ENCODE peak calls at places on chromosomes 11 and 22, in six cellular contexts. One of them, this sample, is unnamed.
A peak's percentile ranks its signal among the peaks of the same experiment; 100 is the strongest.

GRCh38 chr11:121654506-121655480 is 202.0 kb upstream of the SORL1-AS1 start:
- DNase-seq in fibroblast of villous mesenchyme: peak; percentile 33
- DNase-seq in NB4: no peak
- DNase-seq in gastrocnemius medialis: no peak
- DNase-seq in hippocampal formation: no peak
- DNase-seq in activated naive CD8-positive, alpha-beta T cell treated with anti-CD3 and anti-CD28 coated beads, Interleukin-2, amount 50 U/mL, for 24 hours: no peak
- DNase-seq in this sample: peak; percentile 27

GRCh38 chr11:43547900-43548381 is 132.6 kb upstream of the HSD17B12 start:
- DNase-seq in fibroblast of villous mesenchyme: peak; percentile 5
- DNase-seq in NB4: no peak
- DNase-seq in gastrocnemius medialis: no peak
- DNase-seq in hippocampal formation: no peak
- DNase-seq in activated naive CD8-positive, alpha-beta T cell treated with anti-CD3 and anti-CD28 coated beads, Interleukin-2, amount 50 U/mL, for 24 hours: no peak
- DNase-seq in this sample: no peak

GRCh38 chr22:37072673-37073072 is 21.1 kb downstream of the KCTD17 start:
- DNase-seq in fibroblast of villous mesenchyme: no peak
- DNase-seq in NB4: no peak
- DNase-seq in gastrocnemius medialis: no peak
- DNase-seq in hippocampal formation: no peak
- DNase-seq in activated naive CD8-positive, alpha-beta T cell treated with anti-CD3 and anti-CD28 coated beads, Interleukin-2, amount 50 U/mL, for 24 hours: no peak
- DNase-seq in this sample: no peak

GRCh38 chr11:106514706-106515105 is 437.2 kb downstream of the AASDHPPT start:
- DNase-seq in fibroblast of villous mesenchyme: no peak
- DNase-seq in NB4: no peak
- DNase-seq in gastrocnemius medialis: no peak
- DNase-seq in hippocampal formation: no peak
- DNase-seq in activated naive CD8-positive, alpha-beta T cell treated with anti-CD3 and anti-CD28 coated beads, Interleukin-2, amount 50 U/mL, for 24 hours: no peak
- DNase-seq in this sample: no peak

GRCh38 chr11:62770778-62771143 is 435 bp upstream of the TAF6L start:
- DNase-seq in fibroblast of villous mesenchyme: no peak
- DNase-seq in NB4: no peak
- DNase-seq in gastrocnemius medialis: peak; percentile 33
- DNase-seq in hippocampal formation: no peak
- DNase-seq in activated naive CD8-positive, alpha-beta T cell treated with anti-CD3 and anti-CD28 coated beads, Interleukin-2, amount 50 U/mL, for 24 hours: peak; percentile 30
- DNase-seq in this sample: no peak

GRCh38 chr11:118291453-118291852 is 13.1 kb upstream of the CD3E start:
- DNase-seq in fibroblast of villous mesenchyme: no peak
- DNase-seq in NB4: peak; percentile 12
- DNase-seq in gastrocnemius medialis: no peak
- DNase-seq in hippocampal formation: no peak
- DNase-seq in activated naive CD8-positive, alpha-beta T cell treated with anti-CD3 and anti-CD28 coated beads, Interleukin-2, amount 50 U/mL, for 24 hours: no peak
- DNase-seq in this sample: peak; percentile 46

GRCh38 chr22:20636945-20637344 is 129.5 kb downstream of the MED15 start:
- DNase-seq in fibroblast of villous mesenchyme: no peak
- DNase-seq in NB4: no peak
- DNase-seq in gastrocnemius medialis: no peak
- DNase-seq in hippocampal formation: no peak
- DNase-seq in activated naive CD8-positive, alpha-beta T cell treated with anti-CD3 and anti-CD28 coated beads, Interleukin-2, amount 50 U/mL, for 24 hours: no peak
- DNase-seq in this sample: no peak

GRCh38 chr11:55607545-55607944 is at the start of gene OR4C11:
- DNase-seq in fibroblast of villous mesenchyme: no peak
- DNase-seq in NB4: no peak
- DNase-seq in gastrocnemius medialis: no peak
- DNase-seq in hippocampal formation: no peak
- DNase-seq in activated naive CD8-positive, alpha-beta T cell treated with anti-CD3 and anti-CD28 coated beads, Interleukin-2, amount 50 U/mL, for 24 hours: no peak
- DNase-seq in this sample: no peak